ENCODE peak calls at places on chromosomes 16 and 17, in four cellular contexts. Z is K562, Y is HCT116, K is HepG2. Q is an unnamed sample.

GRCh38 chr16:71883193-71883848 is 661 bp downstream of the ZNF821 start:
- DNase-seq in Z (peak; percentile 37), Y (no peak), K (no peak), Q (no peak)

GRCh38 chr16:50251375-50252081 is 14.8 kb upstream of the ADCY7 start:
- DNase-seq in Z (no peak), Y (no peak), K (no peak), Q (no peak)

GRCh38 chr17:78120971-78121800 is 7.4 kb downstream of the TMC6 start:
- DNase-seq in Z (no peak), Y (no peak), K (no peak), Q (no peak)

GRCh38 chr17:68020451-68020779 is 15.1 kb upstream of the KPNA2 start:
- DNase-seq in Z (no peak), Y (no peak), K (peak; percentile 41), Q (no peak)

GRCh38 chr17:44587339-44587738 is 30.1 kb downstream of the FZD2 start:
- DNase-seq in Z (no peak), Y (peak; percentile 51), K (peak; percentile 43), Q (no peak)

GRCh38 chr17:27575100-27575911 is 55.7 kb upstream of the LGALS9 start:
- DNase-seq in Z (no peak), Y (no peak), K (no peak), Q (no peak)

GRCh38 chr17:76714822-76715461 is 4.2 kb upstream of the MXRA7 start:
- DNase-seq in Z (peak; percentile 47), Y (no peak), K (no peak), Q (no peak)

GRCh38 chr17:75847595-75848522 is 3.7 kb upstream of the UNC13D start:
- DNase-seq in Z (no peak), Y (no peak), K (no peak), Q (no peak)

GRCh38 chr16:55272787-55273186 is 51.2 kb upstream of the IRX6 start:
- DNase-seq in Z (no peak), Y (no peak), K (no peak), Q (no peak)

GRCh38 chr17:50863221-50863843 is 2.8 kb downstream of the TOB1 start:
- DNase-seq in Z (no peak), Y (peak; percentile 36), K (peak; percentile 66), Q (peak; percentile 41)

GRCh38 chr17:80800775-80801391 is 190.8 kb upstream of the CHMP6 start:
- DNase-seq in Z (no peak), Y (no peak), K (no peak), Q (no peak)

GRCh38 chr16:27444015-27444414 is 42.0 kb downstream of the IL21R start:
- DNase-seq in Z (no peak), Y (no peak), K (no peak), Q (no peak)

GRCh38 chr17:59330314-59330942 is 1.0 kb upstream of the YPEL2 start:
- DNase-seq in Z (peak; percentile 29), Y (no peak), K (peak; percentile 88), Q (no peak)

GRCh38 chr16:62625291-62625690 is 589.1 kb upstream of the CDH8 start:
- DNase-seq in Z (no peak), Y (no peak), K (no peak), Q (no peak)

GRCh38 chr16:66588981-66589713 is 9.9 kb downstream of the CMTM2 start:
- DNase-seq in Z (peak; percentile 78), Y (no peak), K (peak; percentile 55), Q (no peak)

GRCh38 chr16:85677383-85677967 is 11.3 kb downstream of the GINS2 start:
- DNase-seq in Z (no peak), Y (no peak), K (no peak), Q (no peak)

GRCh38 chr17:67183531-67183930 is 61.5 kb downstream of the HELZ start:
- DNase-seq in Z (no peak), Y (no peak), K (no peak), Q (no peak)

GRCh38 chr17:66567234-66568170 is 265.1 kb downstream of the PRKCA start:
- DNase-seq in Z (peak; percentile 63), Y (peak; percentile 71), K (peak; percentile 73), Q (peak; percentile 62)

GRCh38 chr16:27228036-27228435 is 24.7 kb downstream of the KDM8 start:
- DNase-seq in Z (no peak), Y (no peak), K (no peak), Q (no peak)

GRCh38 chr16:22123146-22123545 is 30.8 kb downstream of the VWA3A start:
- DNase-seq in Z (no peak), Y (peak; percentile 2), K (no peak), Q (no peak)

GRCh38 chr17:13561606-13562270 is 40.0 kb downstream of the HS3ST3A1 start:
- DNase-seq in Z (no peak), Y (no peak), K (no peak), Q (peak; percentile 65)

GRCh38 chr16:70159355-70160348 is 13.9 kb upstream of the CLEC18C start:
- DNase-seq in Z (peak; percentile 10), Y (no peak), K (no peak), Q (no peak)

GRCh38 chr16:70160388-70160787 is 13.2 kb upstream of the CLEC18C start:
- DNase-seq in Z (peak; percentile 9), Y (no peak), K (no peak), Q (no peak)

GRCh38 chr16:70157105-70157476 is 16.5 kb upstream of the CLEC18C start:
- DNase-seq in Z (peak; percentile 9), Y (no peak), K (no peak), Q (no peak)

GRCh38 chr16:70157477-70158260 is 15.9 kb upstream of the CLEC18C start:
- DNase-seq in Z (peak; percentile 13), Y (no peak), K (peak; percentile 98), Q (no peak)

DNA sequence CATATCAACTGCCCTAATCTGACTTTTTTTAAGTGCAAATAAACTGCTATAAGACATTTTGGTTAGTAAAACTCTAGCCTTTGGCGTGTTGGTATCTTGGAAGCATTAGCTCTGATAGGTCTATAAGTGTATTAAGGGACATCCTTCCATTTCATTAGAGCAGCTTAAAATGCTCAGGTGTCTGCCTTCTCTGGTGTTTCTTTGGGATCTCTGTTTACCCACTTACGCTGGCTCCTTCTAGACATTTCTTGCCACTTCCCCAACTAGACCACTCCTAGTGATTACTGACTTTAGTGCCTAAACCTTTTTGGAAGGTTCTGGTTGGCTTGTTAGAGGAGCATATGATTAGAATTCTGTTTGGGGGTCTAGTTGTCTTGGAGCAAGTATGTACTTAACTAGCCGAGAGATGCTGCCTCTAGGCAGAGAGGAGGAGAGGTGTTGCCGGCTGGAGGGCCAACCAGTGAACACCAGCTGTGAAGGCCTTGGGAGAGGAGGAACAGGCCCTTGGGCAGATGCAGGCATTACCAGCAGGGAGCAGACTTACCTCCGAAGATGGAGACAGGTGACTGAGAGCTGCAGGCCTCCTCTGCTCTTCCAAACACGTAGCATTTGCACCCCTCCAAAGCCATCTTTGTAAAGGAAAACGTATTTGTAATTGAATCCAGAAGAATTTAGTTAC is 15.2 kb upstream of the CLEC18C start:
- DNase-seq in Z (peak; percentile 20), Y (no peak), K (no peak), Q (no peak)
- TF ChIP-seq TCF7L2 in Z (no peak), Y (no peak), K (no peak), Q (no peak)

DNA sequence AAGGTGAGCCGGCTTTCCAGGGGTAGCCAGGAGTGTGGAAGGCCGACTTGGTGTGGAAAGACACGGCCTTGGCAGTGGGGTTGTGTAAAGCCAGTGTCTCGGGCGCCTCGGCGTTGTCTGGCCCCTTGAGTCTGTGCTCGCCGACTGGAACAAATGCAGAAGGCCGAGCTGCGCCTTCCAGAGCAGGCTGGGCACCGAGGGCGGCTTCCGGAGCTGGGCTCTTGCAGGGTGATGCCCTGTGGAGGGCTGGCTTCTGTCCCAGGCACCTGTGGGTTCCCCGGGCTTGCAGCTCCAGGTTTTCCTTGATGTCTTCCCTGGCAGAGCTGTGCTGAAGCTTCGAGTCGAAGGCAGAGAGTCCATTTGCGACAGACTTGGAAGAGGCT is 8.0 kb downstream of the ZNF750 start:
- DNase-seq in Z (no peak), Y (no peak), K (no peak), Q (no peak)
- H3K4me1 ChIP-seq in Z (no peaks in the 10 kb centered on the region), Y (no peaks in the 10 kb centered on the region), K (peaks cover 7% of the 10 kb centered on the region), Q (no peaks in the 10 kb centered on the region)

GRCh38 chr16:17396762-17397498 is 73.8 kb downstream of the XYLT1 start:
- DNase-seq in Z (no peak), Y (no peak), K (no peak), Q (no peak)
- TF ChIP-seq TCF7L2 in Z (no peak), Y (no peak), K (no peak), Q (no peak)

GRCh38 chr16:67677712-67678111 is 11.1 kb downstream of the C16orf86 start:
- DNase-seq in Z (no peak), Y (no peak), K (no peak), Q (no peak)

GRCh38 chr16:67675579-67675935 is 8.9 kb downstream of the C16orf86 start:
- DNase-seq in Z (no peak), Y (no peak), K (no peak), Q (no peak)

GRCh38 chr16:67675999-67676398 is 9.4 kb downstream of the C16orf86 start:
- DNase-seq in Z (no peak), Y (no peak), K (no peak), Q (no peak)

GRCh38 chr16:67676516-67676915 is 9.9 kb downstream of the C16orf86 start:
- DNase-seq in Z (no peak), Y (no peak), K (no peak), Q (no peak)

GRCh38 chr16:67676939-67677338 is 10.3 kb downstream of the C16orf86 start:
- DNase-seq in Z (no peak), Y (no peak), K (no peak), Q (no peak)
- H3K4me1 ChIP-seq in Z (no peaks in the 10 kb centered on the region), Y (no peaks in the 10 kb centered on the region), K (peaks cover 5% of the 10 kb centered on the region), Q (no peaks in the 10 kb centered on the region)

DNA sequence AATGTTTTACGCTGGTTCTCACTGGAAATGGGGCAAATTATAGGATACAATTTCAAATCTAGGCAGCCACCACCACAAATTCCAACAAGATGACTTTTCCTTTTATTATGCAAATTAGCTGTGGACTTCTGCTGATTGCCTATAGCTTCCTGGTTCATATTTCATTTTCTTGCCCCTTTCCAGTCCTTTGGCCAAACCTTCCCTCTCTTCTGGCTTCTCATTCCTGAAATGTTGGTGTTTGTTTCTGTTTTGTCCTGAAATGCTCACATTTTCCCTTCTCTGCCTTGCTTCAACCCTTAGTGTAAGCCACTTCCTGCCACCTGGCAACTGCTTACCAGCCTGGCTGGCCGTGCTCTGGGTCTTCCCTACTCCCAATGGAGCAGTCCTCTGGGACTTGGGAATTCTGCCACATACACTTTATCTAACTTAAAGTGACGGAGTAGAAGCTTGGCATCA is 14.0 kb downstream of the PRSS54 start:
- DNase-seq in Z (no peak), Y (no peak), K (no peak), Q (no peak)
- TF ChIP-seq TCF7L2 in Z (no peak), Y (no peak), K (no peak), Q (no peak)

DNA sequence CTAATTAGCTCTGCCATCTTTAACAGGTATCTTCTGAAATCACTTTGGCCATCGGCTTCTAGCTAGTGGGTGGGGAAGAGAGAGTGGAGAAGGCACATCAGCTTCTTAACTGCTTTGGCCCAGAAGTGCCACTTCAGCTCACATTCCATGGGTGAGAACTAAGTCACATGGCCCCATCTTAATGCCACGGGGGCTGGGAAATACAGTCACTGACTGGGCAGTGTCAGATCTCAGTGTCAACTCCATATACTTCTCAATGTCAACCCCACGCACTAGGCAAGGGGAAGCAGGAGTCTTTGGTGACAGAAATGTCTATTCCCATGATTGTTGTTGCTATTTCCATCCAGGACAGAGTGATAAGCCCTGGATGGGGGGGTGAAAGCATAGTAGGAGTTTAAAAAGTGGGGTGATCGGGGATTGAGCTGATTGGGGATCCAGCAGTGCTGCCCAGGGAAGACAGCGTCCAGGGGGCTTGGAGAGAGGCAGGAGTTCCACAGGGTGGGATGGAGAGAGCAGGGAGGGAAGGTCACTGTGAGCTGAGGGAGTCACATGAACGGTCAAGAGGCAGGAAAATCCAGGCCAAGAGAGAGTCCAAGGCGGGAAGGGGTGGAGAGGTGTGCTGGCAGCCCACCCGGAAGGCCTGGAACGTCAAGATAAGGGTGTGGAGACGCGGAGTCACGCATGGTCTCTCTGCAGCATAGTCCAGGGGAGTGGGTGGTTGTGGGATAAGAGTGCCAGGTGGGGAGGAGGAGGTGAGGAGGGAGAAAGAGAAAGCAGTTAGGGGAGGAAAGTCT is 29.2 kb downstream of the CCR7 start:
- DNase-seq in Z (peak; percentile 87), Y (no peak), K (no peak), Q (no peak)
- H3K4me1 ChIP-seq in Z (peaks cover 52% of the 10 kb centered on the region), Y (peaks cover 35% of the 10 kb centered on the region), K (peaks cover 74% of the 10 kb centered on the region), Q (no peaks in the 10 kb centered on the region)

GRCh38 chr17:30939059-30939689 is 17.4 kb downstream of the ADAP2 start:
- DNase-seq in Z (no peak), Y (no peak), K (no peak), Q (no peak)
- TF ChIP-seq TCF7L2 in Z (no peak), Y (no peak), K (no peak), Q (no peak)

Q was measured in Panc1.